ENCODE peak calls at places on chromosomes 13 and 19, in eight cellular contexts. One of them, this sample, is unnamed.
A peak's percentile ranks its signal among the peaks of the same experiment; 100 is the strongest.

GRCh38 chr13:23516706-23517105 is 53.5 kb upstream of the TNFRSF19 start:
- DNase-seq in fibroblast of pulmonary artery: no peak
- DNase-seq in activated gamma-delta T cell treated with anti-CD3 and anti-CD28 coated beads, Interleukin-2, amount 50 U/mL, for 16 hours: no peak
- DNase-seq in cardiac muscle cell: no peak
- DNase-seq in neural crest cell: no peak
- DNase-seq in non-pigmented ciliary epithelial cell: no peak
- DNase-seq in KBM-7: no peak
- DNase-seq in RWPE1: no peak
- DNase-seq in this sample: no peak

GRCh38 chr19:58356971-58357797 is 3.9 kb upstream of the A1BG start:
- DNase-seq in RWPE1: no peak
- DNase-seq in activated gamma-delta T cell treated with anti-CD3 and anti-CD28 coated beads, Interleukin-2, amount 50 U/mL, for 16 hours: no peak
- DNase-seq in KBM-7: no peak
- DNase-seq in cardiac muscle cell: no peak
- DNase-seq in fibroblast of pulmonary artery: peak; percentile 27
- DNase-seq in non-pigmented ciliary epithelial cell: no peak
- DNase-seq in neural crest cell: no peak
- DNase-seq in this sample: no peak

GRCh38 chr13:33509642-33510229 is 224.2 kb upstream of the STARD13 start:
- DNase-seq in non-pigmented ciliary epithelial cell: no peak
- DNase-seq in KBM-7: peak; percentile 63
- DNase-seq in activated gamma-delta T cell treated with anti-CD3 and anti-CD28 coated beads, Interleukin-2, amount 50 U/mL, for 16 hours: no peak
- DNase-seq in fibroblast of pulmonary artery: peak; percentile 90
- DNase-seq in RWPE1: no peak
- DNase-seq in cardiac muscle cell: no peak
- DNase-seq in neural crest cell: no peak
- DNase-seq in this sample: no peak

GRCh38 chr13:23679214-23679613 is 109.0 kb downstream of the TNFRSF19 start:
- DNase-seq in neural crest cell: no peak
- DNase-seq in fibroblast of pulmonary artery: peak; percentile 77
- DNase-seq in cardiac muscle cell: no peak
- DNase-seq in non-pigmented ciliary epithelial cell: peak; percentile 57
- DNase-seq in activated gamma-delta T cell treated with anti-CD3 and anti-CD28 coated beads, Interleukin-2, amount 50 U/mL, for 16 hours: no peak
- DNase-seq in RWPE1: peak; percentile 30
- DNase-seq in KBM-7: no peak
- DNase-seq in this sample: no peak

GRCh38 chr13:110976785-110977184 is 61.9 kb upstream of the ANKRD10 start:
- DNase-seq in activated gamma-delta T cell treated with anti-CD3 and anti-CD28 coated beads, Interleukin-2, amount 50 U/mL, for 16 hours: no peak
- DNase-seq in cardiac muscle cell: no peak
- DNase-seq in non-pigmented ciliary epithelial cell: no peak
- DNase-seq in RWPE1: no peak
- DNase-seq in neural crest cell: no peak
- DNase-seq in KBM-7: no peak
- DNase-seq in fibroblast of pulmonary artery: no peak
- DNase-seq in this sample: no peak

GRCh38 chr13:112032186-112032835 is 34.6 kb upstream of the SOX1 start:
- DNase-seq in activated gamma-delta T cell treated with anti-CD3 and anti-CD28 coated beads, Interleukin-2, amount 50 U/mL, for 16 hours: no peak
- DNase-seq in neural crest cell: no peak
- DNase-seq in non-pigmented ciliary epithelial cell: no peak
- DNase-seq in KBM-7: no peak
- DNase-seq in RWPE1: peak; percentile 82
- DNase-seq in cardiac muscle cell: no peak
- DNase-seq in fibroblast of pulmonary artery: no peak
- DNase-seq in this sample: no peak

GRCh38 chr13:93818345-93818744 is 591.7 kb downstream of the GPC6 start:
- DNase-seq in non-pigmented ciliary epithelial cell: no peak
- DNase-seq in KBM-7: no peak
- DNase-seq in activated gamma-delta T cell treated with anti-CD3 and anti-CD28 coated beads, Interleukin-2, amount 50 U/mL, for 16 hours: no peak
- DNase-seq in RWPE1: no peak
- DNase-seq in cardiac muscle cell: no peak
- DNase-seq in fibroblast of pulmonary artery: no peak
- DNase-seq in neural crest cell: no peak
- DNase-seq in this sample: no peak

GRCh38 chr19:3132971-3133792 is 2.7 kb upstream of the GNA15 start:
- DNase-seq in fibroblast of pulmonary artery: peak; percentile 24
- DNase-seq in KBM-7: peak; percentile 92
- DNase-seq in activated gamma-delta T cell treated with anti-CD3 and anti-CD28 coated beads, Interleukin-2, amount 50 U/mL, for 16 hours: peak; percentile 64
- DNase-seq in cardiac muscle cell: no peak
- DNase-seq in neural crest cell: no peak
- DNase-seq in non-pigmented ciliary epithelial cell: peak; percentile 49
- DNase-seq in RWPE1: no peak
- DNase-seq in this sample: peak; percentile 57

GRCh38 chr13:21069561-21070004 is 8.2 kb upstream of the LATS2 start:
- DNase-seq in RWPE1: peak; percentile 73
- DNase-seq in fibroblast of pulmonary artery: peak; percentile 98
- DNase-seq in activated gamma-delta T cell treated with anti-CD3 and anti-CD28 coated beads, Interleukin-2, amount 50 U/mL, for 16 hours: no peak
- DNase-seq in cardiac muscle cell: no peak
- DNase-seq in neural crest cell: no peak
- DNase-seq in non-pigmented ciliary epithelial cell: peak; percentile 90
- DNase-seq in KBM-7: peak; percentile 57
- DNase-seq in this sample: no peak

GRCh38 chr13:59957438-59957837 is 206.3 kb downstream of the DIAPH3 start:
- DNase-seq in cardiac muscle cell: no peak
- DNase-seq in fibroblast of pulmonary artery: no peak
- DNase-seq in activated gamma-delta T cell treated with anti-CD3 and anti-CD28 coated beads, Interleukin-2, amount 50 U/mL, for 16 hours: no peak
- DNase-seq in KBM-7: no peak
- DNase-seq in non-pigmented ciliary epithelial cell: no peak
- DNase-seq in RWPE1: no peak
- DNase-seq in neural crest cell: no peak
- DNase-seq in this sample: no peak

GRCh38 chr19:39542198-39542597 is 2.2 kb upstream of the EID2 start:
- DNase-seq in neural crest cell: no peak
- DNase-seq in KBM-7: peak; percentile 28
- DNase-seq in RWPE1: no peak
- DNase-seq in fibroblast of pulmonary artery: peak; percentile 34
- DNase-seq in activated gamma-delta T cell treated with anti-CD3 and anti-CD28 coated beads, Interleukin-2, amount 50 U/mL, for 16 hours: no peak
- DNase-seq in cardiac muscle cell: no peak
- DNase-seq in non-pigmented ciliary epithelial cell: no peak
- DNase-seq in this sample: no peak

GRCh38 chr13:97199451-97199850 is 22.7 kb upstream of the MBNL2 start:
- DNase-seq in activated gamma-delta T cell treated with anti-CD3 and anti-CD28 coated beads, Interleukin-2, amount 50 U/mL, for 16 hours: no peak
- DNase-seq in KBM-7: no peak
- DNase-seq in cardiac muscle cell: no peak
- DNase-seq in non-pigmented ciliary epithelial cell: no peak
- DNase-seq in neural crest cell: no peak
- DNase-seq in fibroblast of pulmonary artery: no peak
- DNase-seq in RWPE1: no peak
- DNase-seq in this sample: no peak

This sample was measured in stimulated activated CD8-positive, alpha-beta memory T cell treated with anti-CD3 and anti-CD28 coated beads, Interleukin-4, amount 100 ng/mL, for 24 hours.